ENCODE peak calls at places on chromosome 4, in five cellular contexts. One of them, this sample, is unnamed.
A peak's percentile ranks its signal among the peaks of the same experiment; 100 is the strongest.

GRCh38 chr4:5399790-5400421 is 308.5 kb downstream of the EVC2 start:
- DNase-seq in stimulated activated CD8-positive, alpha-beta memory T cell treated with anti-CD3 and anti-CD28 coated beads, Interleukin-15, amount 100 ng/mL, for 24 hours: no peak
- DNase-seq in MV-4-11: peak; percentile 0
- DNase-seq in heart left ventricle: no peak
- DNase-seq in sciatic nerve: no peak
- DNase-seq in this sample: peak; percentile 40

GRCh38 chr4:38583102-38583501 is 80.9 kb upstream of the KLF3 start:
- DNase-seq in heart left ventricle: no peak
- DNase-seq in MV-4-11: peak; percentile 90
- DNase-seq in stimulated activated CD8-positive, alpha-beta memory T cell treated with anti-CD3 and anti-CD28 coated beads, Interleukin-15, amount 100 ng/mL, for 24 hours: no peak
- DNase-seq in sciatic nerve: no peak
- DNase-seq in this sample: no peak

GRCh38 chr4:115090483-115091075 is 22.8 kb downstream of the NDST4 start:
- DNase-seq in stimulated activated CD8-positive, alpha-beta memory T cell treated with anti-CD3 and anti-CD28 coated beads, Interleukin-15, amount 100 ng/mL, for 24 hours: no peak
- DNase-seq in MV-4-11: peak; percentile 2
- DNase-seq in sciatic nerve: no peak
- DNase-seq in heart left ventricle: no peak
- DNase-seq in this sample: no peak

GRCh38 chr4:106502106-106502699 is 133.6 kb upstream of the GIMD1 start:
- DNase-seq in MV-4-11: peak; percentile 34
- DNase-seq in stimulated activated CD8-positive, alpha-beta memory T cell treated with anti-CD3 and anti-CD28 coated beads, Interleukin-15, amount 100 ng/mL, for 24 hours: no peak
- DNase-seq in heart left ventricle: no peak
- DNase-seq in sciatic nerve: peak; percentile 69
- DNase-seq in this sample: peak; percentile 72

GRCh38 chr4:26583538-26583864 is 383 bp upstream of the TBC1D19 start:
- DNase-seq in MV-4-11: no peak
- DNase-seq in heart left ventricle: no peak
- DNase-seq in sciatic nerve: no peak
- DNase-seq in stimulated activated CD8-positive, alpha-beta memory T cell treated with anti-CD3 and anti-CD28 coated beads, Interleukin-15, amount 100 ng/mL, for 24 hours: no peak
- DNase-seq in this sample: no peak

GRCh38 chr4:30716158-30716557 is 4.0 kb upstream of the PCDH7 start:
- DNase-seq in MV-4-11: peak; percentile 36
- DNase-seq in sciatic nerve: no peak
- DNase-seq in stimulated activated CD8-positive, alpha-beta memory T cell treated with anti-CD3 and anti-CD28 coated beads, Interleukin-15, amount 100 ng/mL, for 24 hours: no peak
- DNase-seq in heart left ventricle: no peak
- DNase-seq in this sample: no peak

GRCh38 chr4:122672091-122672490 is 51.2 kb upstream of the IL21 start:
- DNase-seq in sciatic nerve: no peak
- DNase-seq in stimulated activated CD8-positive, alpha-beta memory T cell treated with anti-CD3 and anti-CD28 coated beads, Interleukin-15, amount 100 ng/mL, for 24 hours: no peak
- DNase-seq in heart left ventricle: no peak
- DNase-seq in MV-4-11: no peak
- DNase-seq in this sample: no peak

GRCh38 chr4:8114456-8115202 is 44.0 kb downstream of the ABLIM2 start:
- DNase-seq in MV-4-11: no peak
- DNase-seq in stimulated activated CD8-positive, alpha-beta memory T cell treated with anti-CD3 and anti-CD28 coated beads, Interleukin-15, amount 100 ng/mL, for 24 hours: no peak
- DNase-seq in heart left ventricle: peak; percentile 56
- DNase-seq in sciatic nerve: no peak
- DNase-seq in this sample: no peak

GRCh38 chr4:93646225-93646930 is 182.2 kb upstream of the ATOH1 start:
- DNase-seq in MV-4-11: peak; percentile 22
- DNase-seq in stimulated activated CD8-positive, alpha-beta memory T cell treated with anti-CD3 and anti-CD28 coated beads, Interleukin-15, amount 100 ng/mL, for 24 hours: no peak
- DNase-seq in heart left ventricle: no peak
- DNase-seq in sciatic nerve: no peak
- DNase-seq in this sample: no peak

GRCh38 chr4:159048166-159048886 is 54.6 kb upstream of the RAPGEF2 start:
- DNase-seq in heart left ventricle: peak; percentile 71
- DNase-seq in stimulated activated CD8-positive, alpha-beta memory T cell treated with anti-CD3 and anti-CD28 coated beads, Interleukin-15, amount 100 ng/mL, for 24 hours: no peak
- DNase-seq in MV-4-11: no peak
- DNase-seq in sciatic nerve: peak; percentile 80
- DNase-seq in this sample: peak; percentile 56

GRCh38 chr4:2843909-2844584 is 403 bp downstream of the ADD1 start:
- DNase-seq in MV-4-11: no peak
- DNase-seq in sciatic nerve: peak; percentile 75
- DNase-seq in heart left ventricle: peak; percentile 81
- DNase-seq in stimulated activated CD8-positive, alpha-beta memory T cell treated with anti-CD3 and anti-CD28 coated beads, Interleukin-15, amount 100 ng/mL, for 24 hours: no peak
- DNase-seq in this sample: no peak

This sample was measured in mesothelial cell of epicardium.